ENCODE peak calls at places on chromosomes 7 and 10, in six cellular contexts. V is cardiac muscle cell, B is tibial artery, F is kidney, K is adrenal gland, E is prostate gland. G is an unnamed sample.

GRCh38 chr7:57653262-57653830 is 203.4 kb downstream of the ZNF716 start:
- DNase-seq in V (no peak), B (no peak), F (no peak), K (no peak), E (no peak), G (peak)

GRCh38 chr7:34133983-34134782 is 228.8 kb downstream of the BMPER start:
- DNase-seq in V (peak), B (peak), F (peak), K (peak), E (peak), G (peak)

GRCh38 chr7:158557441-158557755 is 30.2 kb downstream of the PTPRN2 start:
- DNase-seq in V (no peak), B (no peak), F (no peak), K (no peak), E (no peak), G (peak)

GRCh38 chr10:29648114-29648982 is 13.6 kb upstream of the SVIL start:
- DNase-seq in V (peak), B (peak), F (no peak), K (no peak), E (no peak), G (peak)

GRCh38 chr7:150988230-150989226 is 2.3 kb upstream of the NOS3 start:
- DNase-seq in V (peak), B (peak), F (peak), K (peak), E (no peak), G (peak)

GRCh38 chr10:60807499-60807898 is 29.2 kb downstream of the CDK1 start:
- DNase-seq in V (no peak), B (no peak), F (no peak), K (no peak), E (no peak), G (peak)

GRCh38 chr7:119545118-119545517 is 727.9 kb upstream of the KCND2 start:
- DNase-seq in V (peak), B (no peak), F (no peak), K (no peak), E (no peak), G (no peak)

GRCh38 chr10:123988694-123989093 is 97.1 kb upstream of the CPXM2 start:
- DNase-seq in V (no peak), B (no peak), F (no peak), K (no peak), E (no peak), G (no peak)

GRCh38 chr7:157211710-157212109 is 73.0 kb downstream of the UBE3C start:
- DNase-seq in V (peak), B (no peak), F (no peak), K (peak), E (no peak), G (no peak)

GRCh38 chr7:149872419-149873073 is 1.2 kb upstream of the ATP6V0E2 start:
- DNase-seq in V (peak), B (peak), F (peak), K (peak), E (peak), G (peak)

GRCh38 chr7:107148721-107149120 is 20.1 kb upstream of the HBP1 start:
- DNase-seq in V (no peak), B (no peak), F (no peak), K (no peak), E (no peak), G (no peak)

GRCh38 chr7:92156976-92157375 is 22.0 kb downstream of the LRRD1 start:
- DNase-seq in V (no peak), B (no peak), F (no peak), K (no peak), E (no peak), G (no peak)

GRCh38 chr7:2509298-2509906 is 10.2 kb upstream of the LFNG start:
- DNase-seq in V (no peak), B (no peak), F (no peak), K (no peak), E (no peak), G (no peak)
- H3K27ac ChIP-seq in V (no peak), B (no peak), F (no peak), K (peak), E (peak), G (no peak)

DNA sequence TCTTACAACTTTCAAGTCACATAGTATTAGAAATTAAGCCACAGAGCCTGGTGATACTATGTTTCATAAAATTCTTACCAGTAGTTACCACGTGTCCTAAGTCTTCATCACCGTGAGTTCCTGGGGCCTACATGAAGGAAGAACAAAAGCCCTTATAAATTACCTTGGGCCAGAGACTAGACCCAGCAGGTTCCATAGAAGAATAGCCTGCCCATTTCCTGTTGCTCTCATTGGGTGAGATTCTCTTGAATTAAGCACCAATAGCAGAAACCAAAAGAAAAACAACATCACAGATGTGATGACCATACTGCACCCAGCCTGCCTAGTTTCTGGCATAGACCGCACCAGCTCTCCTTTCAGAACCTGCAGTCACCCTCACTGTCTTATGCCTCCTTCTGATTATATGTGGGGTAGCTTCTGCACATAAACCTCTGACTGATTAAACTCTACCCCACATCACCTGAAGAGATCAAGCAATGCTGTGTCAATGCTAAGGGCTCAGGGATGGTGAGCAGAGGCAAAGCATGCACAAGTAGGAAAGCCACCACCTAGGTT is 18.0 kb upstream of the SEM1 start:
- DNase-seq in V (no peak), B (no peak), F (no peak), K (no peak), E (no peak), G (no peak)
- H3K27ac ChIP-seq in V (no peak), B (no peak), F (no peak), K (no peak), E (no peak), G (no peak)

GRCh38 chr7:25615603-25616002 is 387.3 kb upstream of the NPVF start:
- DNase-seq in V (no peak), B (no peak), F (no peak), K (no peak), E (no peak), G (no peak)

GRCh38 chr7:25619963-25620799 is 391.9 kb upstream of the NPVF start:
- DNase-seq in V (peak), B (peak), F (peak), K (peak), E (peak), G (no peak)

GRCh38 chr7:25615005-25615404 is 386.7 kb upstream of the NPVF start:
- DNase-seq in V (peak), B (no peak), F (no peak), K (no peak), E (no peak), G (no peak)

GRCh38 chr7:25614415-25614814 is 386.1 kb upstream of the NPVF start:
- DNase-seq in V (no peak), B (no peak), F (no peak), K (no peak), E (no peak), G (no peak)

GRCh38 chr7:25617219-25617618 is 388.9 kb upstream of the NPVF start:
- DNase-seq in V (no peak), B (no peak), F (no peak), K (no peak), E (no peak), G (no peak)
- H3K27ac ChIP-seq in V (no peak), B (peak), F (no peak), K (peak), E (no peak), G (no peak)

DNA sequence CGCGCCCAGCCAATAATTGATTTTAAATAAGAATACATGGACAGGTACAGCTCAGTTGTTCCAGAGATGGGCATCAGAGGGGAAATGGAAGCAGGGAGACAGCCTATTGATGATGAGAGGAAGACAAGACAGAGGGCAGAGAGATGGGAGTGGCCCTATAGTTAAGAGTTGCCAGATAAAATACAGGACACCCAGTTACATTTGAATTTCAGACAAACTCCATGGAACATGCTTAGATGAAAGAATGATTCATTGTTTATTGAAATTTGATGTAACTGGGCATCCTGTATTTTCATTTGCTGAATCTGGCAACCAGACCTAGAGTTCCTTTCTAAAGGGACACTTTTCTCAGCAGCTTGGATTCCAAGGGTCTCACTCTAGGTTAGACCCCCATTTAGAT is 341.1 kb downstream of the FRMD4A start:
- DNase-seq in V (no peak), B (no peak), F (no peak), K (no peak), E (no peak), G (peak)
- H3K27ac ChIP-seq in V (peak), B (peak), F (peak), K (peak), E (peak), G (no peak)